ENCODE peak calls at places on chromosome 19, in six cellular contexts. One of them, this sample, is unnamed.

GRCh38 chr19:29610574-29611271 is 4.6 kb downstream of the POP4 start:
- DNase-seq in iPS DF 6.9: peak
- DNase-seq in IMR-90: peak
- DNase-seq in testis: peak
- DNase-seq in effector memory CD4-positive, alpha-beta T cell: peak
- DNase-seq in mucosa of descending colon: peak
- DNase-seq in this sample: peak

GRCh38 chr19:41912899-41913475 is 15.3 kb downstream of the ERFL start:
- DNase-seq in effector memory CD4-positive, alpha-beta T cell: no peak
- DNase-seq in iPS DF 6.9: no peak
- DNase-seq in mucosa of descending colon: no peak
- DNase-seq in testis: no peak
- DNase-seq in IMR-90: no peak
- DNase-seq in this sample: peak

GRCh38 chr19:2216361-2217225 is 19.5 kb downstream of the PLEKHJ1 start:
- DNase-seq in IMR-90: no peak
- DNase-seq in iPS DF 6.9: no peak
- DNase-seq in testis: no peak
- DNase-seq in mucosa of descending colon: no peak
- DNase-seq in effector memory CD4-positive, alpha-beta T cell: no peak
- DNase-seq in this sample: no peak

GRCh38 chr19:2015611-2015950 is at the start of gene BTBD2:
- DNase-seq in mucosa of descending colon: peak
- DNase-seq in IMR-90: peak
- DNase-seq in iPS DF 6.9: no peak
- DNase-seq in effector memory CD4-positive, alpha-beta T cell: peak
- DNase-seq in testis: peak
- DNase-seq in this sample: peak

GRCh38 chr19:53876651-53877224 is 5.3 kb upstream of the PRKCG start:
- DNase-seq in iPS DF 6.9: no peak
- DNase-seq in IMR-90: no peak
- DNase-seq in testis: no peak
- DNase-seq in effector memory CD4-positive, alpha-beta T cell: no peak
- DNase-seq in mucosa of descending colon: no peak
- DNase-seq in this sample: no peak

GRCh38 chr19:58033741-58034475 is at the start of gene ZSCAN1:
- DNase-seq in effector memory CD4-positive, alpha-beta T cell: no peak
- DNase-seq in IMR-90: peak
- DNase-seq in testis: peak
- DNase-seq in iPS DF 6.9: no peak
- DNase-seq in mucosa of descending colon: peak
- DNase-seq in this sample: peak

GRCh38 chr19:19224852-19225494 is 13.2 kb downstream of the NCAN start:
- DNase-seq in testis: peak
- DNase-seq in iPS DF 6.9: no peak
- DNase-seq in mucosa of descending colon: peak
- DNase-seq in effector memory CD4-positive, alpha-beta T cell: peak
- DNase-seq in IMR-90: peak
- DNase-seq in this sample: peak

GRCh38 chr19:2602391-2603181 is 99.9 kb downstream of the GNG7 start:
- DNase-seq in testis: peak
- DNase-seq in effector memory CD4-positive, alpha-beta T cell: no peak
- DNase-seq in IMR-90: peak
- DNase-seq in iPS DF 6.9: no peak
- DNase-seq in mucosa of descending colon: peak
- DNase-seq in this sample: peak

GRCh38 chr19:2271516-2272103 is 10.4 kb downstream of the PEAK3 start:
- DNase-seq in iPS DF 6.9: no peak
- DNase-seq in effector memory CD4-positive, alpha-beta T cell: no peak
- DNase-seq in IMR-90: peak
- DNase-seq in testis: no peak
- DNase-seq in mucosa of descending colon: no peak
- DNase-seq in this sample: peak

GRCh38 chr19:5683177-5683886 is 2.5 kb downstream of the HSD11B1L start:
- DNase-seq in mucosa of descending colon: no peak
- DNase-seq in IMR-90: no peak
- DNase-seq in iPS DF 6.9: no peak
- DNase-seq in effector memory CD4-positive, alpha-beta T cell: no peak
- DNase-seq in testis: no peak
- DNase-seq in this sample: no peak

GRCh38 chr19:17611462-17612244 is 56.2 kb downstream of the COLGALT1 start:
- DNase-seq in mucosa of descending colon: no peak
- DNase-seq in testis: no peak
- DNase-seq in IMR-90: no peak
- DNase-seq in iPS DF 6.9: no peak
- DNase-seq in effector memory CD4-positive, alpha-beta T cell: no peak
- DNase-seq in this sample: no peak

GRCh38 chr19:11479470-11480080 is 1.3 kb downstream of the ELAVL3 start:
- DNase-seq in iPS DF 6.9: no peak
- DNase-seq in mucosa of descending colon: peak
- DNase-seq in effector memory CD4-positive, alpha-beta T cell: no peak
- DNase-seq in IMR-90: no peak
- DNase-seq in testis: peak
- DNase-seq in this sample: peak

GRCh38 chr19:48926909-48927308 is 6.6 kb upstream of the DHDH start:
- DNase-seq in effector memory CD4-positive, alpha-beta T cell: no peak
- DNase-seq in iPS DF 6.9: no peak
- DNase-seq in IMR-90: peak
- DNase-seq in testis: peak
- DNase-seq in mucosa of descending colon: peak
- DNase-seq in this sample: no peak

GRCh38 chr19:2610637-2611482 is 91.6 kb downstream of the GNG7 start:
- DNase-seq in IMR-90: peak
- DNase-seq in mucosa of descending colon: peak
- DNase-seq in effector memory CD4-positive, alpha-beta T cell: peak
- DNase-seq in testis: peak
- DNase-seq in iPS DF 6.9: peak
- DNase-seq in this sample: peak

GRCh38 chr19:46668662-46669061 is 7.7 kb upstream of the DACT3 start:
- DNase-seq in effector memory CD4-positive, alpha-beta T cell: no peak
- DNase-seq in iPS DF 6.9: no peak
- DNase-seq in mucosa of descending colon: no peak
- DNase-seq in testis: no peak
- DNase-seq in IMR-90: no peak
- DNase-seq in this sample: no peak
- H3K4me3 ChIP-seq in effector memory CD4-positive, alpha-beta T cell: no peak
- H3K4me3 ChIP-seq in iPS DF 6.9: no peak
- H3K4me3 ChIP-seq in mucosa of descending colon: no peak
- H3K4me3 ChIP-seq in testis: no peak
- H3K4me3 ChIP-seq in IMR-90: no peak
- H3K4me3 ChIP-seq in this sample: no peak

GRCh38 chr19:7788178-7788932 is 25.3 kb downstream of the CLEC4M start:
- DNase-seq in iPS DF 6.9: no peak
- DNase-seq in IMR-90: no peak
- DNase-seq in effector memory CD4-positive, alpha-beta T cell: no peak
- DNase-seq in testis: no peak
- DNase-seq in mucosa of descending colon: no peak
- DNase-seq in this sample: no peak
- H3K4me3 ChIP-seq in iPS DF 6.9: peak
- H3K4me3 ChIP-seq in IMR-90: no peak
- H3K4me3 ChIP-seq in effector memory CD4-positive, alpha-beta T cell: no peak
- H3K4me3 ChIP-seq in testis: no peak
- H3K4me3 ChIP-seq in mucosa of descending colon: no peak
- H3K4me3 ChIP-seq in this sample: no peak

GRCh38 chr19:16573296-16573695 is 1.1 kb upstream of the SLC35E1 start:
- DNase-seq in mucosa of descending colon: no peak
- DNase-seq in IMR-90: no peak
- DNase-seq in iPS DF 6.9: no peak
- DNase-seq in effector memory CD4-positive, alpha-beta T cell: no peak
- DNase-seq in testis: no peak
- DNase-seq in this sample: peak
- H3K4me3 ChIP-seq in mucosa of descending colon: peak
- H3K4me3 ChIP-seq in IMR-90: peak
- H3K4me3 ChIP-seq in iPS DF 6.9: peak
- H3K4me3 ChIP-seq in effector memory CD4-positive, alpha-beta T cell: peak
- H3K4me3 ChIP-seq in testis: peak
- H3K4me3 ChIP-seq in this sample: peak

DNA sequence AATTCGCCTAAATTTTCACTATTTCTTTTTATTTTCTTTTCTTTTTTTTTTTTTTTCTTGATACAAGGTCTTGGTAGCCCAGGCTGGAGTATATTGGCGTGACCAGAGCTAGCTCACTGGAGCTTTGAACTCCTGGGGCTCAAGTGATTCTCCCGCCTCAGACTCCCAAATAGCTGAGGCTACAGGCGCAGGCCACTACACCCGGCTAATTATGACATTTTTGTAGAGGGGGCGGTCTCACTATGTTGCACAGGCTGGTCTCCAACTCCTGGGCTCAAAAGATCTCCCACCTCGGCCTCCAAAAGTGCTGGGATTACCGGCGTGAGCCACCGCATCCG is 37.3 kb upstream of the LSM14A start:
- DNase-seq in IMR-90: no peak
- DNase-seq in testis: no peak
- DNase-seq in iPS DF 6.9: no peak
- DNase-seq in effector memory CD4-positive, alpha-beta T cell: no peak
- DNase-seq in mucosa of descending colon: no peak
- DNase-seq in this sample: no peak
- H3K4me3 ChIP-seq in IMR-90: peak
- H3K4me3 ChIP-seq in testis: peak
- H3K4me3 ChIP-seq in iPS DF 6.9: peak
- H3K4me3 ChIP-seq in effector memory CD4-positive, alpha-beta T cell: peak
- H3K4me3 ChIP-seq in mucosa of descending colon: no peak
- H3K4me3 ChIP-seq in this sample: peak

GRCh38 chr19:35142531-35143230 is 374 bp upstream of the FXYD7 start:
- DNase-seq in effector memory CD4-positive, alpha-beta T cell: peak
- DNase-seq in testis: peak
- DNase-seq in mucosa of descending colon: peak
- DNase-seq in IMR-90: no peak
- DNase-seq in iPS DF 6.9: no peak
- DNase-seq in this sample: peak

GRCh38 chr19:35139618-35139943 is 957 bp downstream of the FXYD1 start:
- DNase-seq in iPS DF 6.9: no peak
- DNase-seq in testis: no peak
- DNase-seq in effector memory CD4-positive, alpha-beta T cell: no peak
- DNase-seq in IMR-90: no peak
- DNase-seq in mucosa of descending colon: no peak
- DNase-seq in this sample: no peak

GRCh38 chr19:35140207-35140897 is 1.7 kb downstream of the FXYD1 start:
- DNase-seq in iPS DF 6.9: no peak
- DNase-seq in testis: no peak
- DNase-seq in effector memory CD4-positive, alpha-beta T cell: no peak
- DNase-seq in IMR-90: no peak
- DNase-seq in mucosa of descending colon: no peak
- DNase-seq in this sample: peak

GRCh38 chr19:35141627-35142401 is 1.2 kb upstream of the FXYD7 start:
- DNase-seq in mucosa of descending colon: peak
- DNase-seq in iPS DF 6.9: no peak
- DNase-seq in testis: no peak
- DNase-seq in IMR-90: no peak
- DNase-seq in effector memory CD4-positive, alpha-beta T cell: no peak
- DNase-seq in this sample: peak

GRCh38 chr19:35140898-35141626 is 2.0 kb upstream of the FXYD7 start:
- DNase-seq in mucosa of descending colon: peak
- DNase-seq in IMR-90: peak
- DNase-seq in testis: peak
- DNase-seq in effector memory CD4-positive, alpha-beta T cell: peak
- DNase-seq in iPS DF 6.9: no peak
- DNase-seq in this sample: peak
- H3K4me3 ChIP-seq in mucosa of descending colon: no peak
- H3K4me3 ChIP-seq in IMR-90: no peak
- H3K4me3 ChIP-seq in testis: no peak
- H3K4me3 ChIP-seq in effector memory CD4-positive, alpha-beta T cell: peak
- H3K4me3 ChIP-seq in iPS DF 6.9: peak
- H3K4me3 ChIP-seq in this sample: peak

DNA sequence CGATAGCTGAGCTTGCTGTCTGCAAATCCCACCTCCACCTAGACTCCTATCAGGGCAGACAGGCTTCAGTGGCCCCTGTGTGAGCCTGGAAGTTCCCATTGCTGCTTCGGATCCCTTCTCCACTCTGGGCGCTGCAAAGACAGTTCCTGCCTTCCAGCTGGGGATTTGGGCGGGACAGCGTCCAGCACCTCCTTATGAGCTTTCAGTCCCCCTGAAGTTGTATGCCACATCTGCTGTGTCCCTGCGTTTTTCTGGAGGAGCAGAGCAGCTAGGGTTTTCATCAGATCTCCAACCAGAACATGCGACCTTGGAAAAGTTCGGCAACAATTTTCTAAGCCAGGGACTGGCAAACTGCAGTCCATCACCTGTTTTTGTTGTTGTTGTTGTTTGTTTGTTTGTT is 38.0 kb downstream of the ARHGEF18 start:
- DNase-seq in mucosa of descending colon: no peak
- DNase-seq in testis: no peak
- DNase-seq in effector memory CD4-positive, alpha-beta T cell: no peak
- DNase-seq in iPS DF 6.9: no peak
- DNase-seq in IMR-90: no peak
- DNase-seq in this sample: no peak
- H3K4me3 ChIP-seq in mucosa of descending colon: no peak
- H3K4me3 ChIP-seq in testis: no peak
- H3K4me3 ChIP-seq in effector memory CD4-positive, alpha-beta T cell: no peak
- H3K4me3 ChIP-seq in iPS DF 6.9: no peak
- H3K4me3 ChIP-seq in IMR-90: no peak
- H3K4me3 ChIP-seq in this sample: no peak